ENCODE peak calls at places on chromosomes 1 and 21, in seven cellular contexts. G, W, D, Y, C, O and M are unnamed samples.

GRCh38 chr1:13699510-13699909 is 478 bp upstream of the PRDM2 start:
- DNase-seq in G (no peak), W (no peak), D (no peak), Y (no peak), C (peak; percentile 15), O (peak; percentile 5), M (no peak)

GRCh38 chr1:88001460-88001859 is 672.8 kb downstream of the LMO4 start:
- DNase-seq in G (no peak), W (peak; percentile 24), D (peak; percentile 58), Y (no peak), C (peak; percentile 9), O (no peak), M (no peak)

GRCh38 chr1:59427155-59427554 is 130.3 kb downstream of the FGGY start:
- DNase-seq in G (no peak), W (no peak), D (peak; percentile 96), Y (no peak), C (no peak), O (peak; percentile 42), M (peak; percentile 80)

GRCh38 chr1:211703812-211704566 is 28.6 kb upstream of the NEK2 start:
- DNase-seq in G (no peak), W (no peak), D (no peak), Y (no peak), C (no peak), O (no peak), M (no peak)

GRCh38 chr1:94463765-94464330 is 45.7 kb downstream of the ABCD3 start:
- DNase-seq in G (no peak), W (peak; percentile 74), D (peak; percentile 67), Y (no peak), C (peak; percentile 74), O (peak; percentile 53), M (no peak)

GRCh38 chr1:107548276-107548675 is 407.4 kb downstream of the NTNG1 start:
- DNase-seq in G (no peak), W (no peak), D (no peak), Y (no peak), C (no peak), O (no peak), M (no peak)

GRCh38 chr21:14712121-14712520 is 166.0 kb upstream of the SAMSN1 start:
- DNase-seq in G (no peak), W (peak; percentile 78), D (no peak), Y (no peak), C (peak; percentile 18), O (no peak), M (no peak)

GRCh38 chr1:78177708-78178270 is 132.0 kb downstream of the GIPC2 start:
- DNase-seq in G (no peak), W (no peak), D (no peak), Y (no peak), C (no peak), O (no peak), M (no peak)

GRCh38 chr1:167482184-167482583 is 36.1 kb downstream of the CD247 start:
- DNase-seq in G (peak; percentile 31), W (no peak), D (no peak), Y (peak; percentile 36), C (no peak), O (peak; percentile 65), M (no peak)

GRCh38 chr1:207824691-207825090 is 72.8 kb downstream of the CD46 start:
- DNase-seq in G (no peak), W (no peak), D (no peak), Y (peak; percentile 53), C (peak; percentile 68), O (no peak), M (peak; percentile 76)

GRCh38 chr1:207823880-207824566 is 72.2 kb downstream of the CD46 start:
- DNase-seq in G (peak; percentile 76), W (peak; percentile 83), D (peak; percentile 97), Y (peak; percentile 88), C (peak; percentile 98), O (peak; percentile 13), M (peak; percentile 93)

GRCh38 chr1:207822602-207823451 is 71.0 kb downstream of the CD46 start:
- DNase-seq in G (peak; percentile 77), W (peak; percentile 30), D (peak; percentile 93), Y (peak; percentile 86), C (no peak), O (no peak), M (peak; percentile 84)

GRCh38 chr1:207822124-207822601 is 70.3 kb downstream of the CD46 start:
- DNase-seq in G (no peak), W (no peak), D (no peak), Y (peak; percentile 48), C (no peak), O (no peak), M (no peak)

GRCh38 chr1:207823531-207823879 is 71.7 kb downstream of the CD46 start:
- DNase-seq in G (no peak), W (no peak), D (no peak), Y (no peak), C (no peak), O (no peak), M (no peak)
- H3K4me1 ChIP-seq in G (peaks cover 80% of the 10 kb centered on the region), W (peaks cover 51% of the 10 kb centered on the region), D (peaks cover 45% of the 10 kb centered on the region), Y (peaks cover 80% of the 10 kb centered on the region), C (peaks cover 11% of the 10 kb centered on the region), O (no peaks in the 10 kb centered on the region), M (peaks cover 69% of the 10 kb centered on the region)

GRCh38 chr21:46581780-46582307 is 23.0 kb downstream of the S100B start:
- DNase-seq in G (no peak), W (no peak), D (no peak), Y (no peak), C (no peak), O (no peak), M (no peak)
- H3K9me3 ChIP-seq in G (peaks cover 29% of the 10 kb centered on the region), W (no peaks in the 10 kb centered on the region), D (no peaks in the 10 kb centered on the region), Y (no peaks in the 10 kb centered on the region), C (no peaks in the 10 kb centered on the region), O (peaks cover 8% of the 10 kb centered on the region), M (peaks cover 25% of the 10 kb centered on the region)

GRCh38 chr21:45581322-45581712 is 39.1 kb upstream of the SLC19A1 start:
- DNase-seq in G (no peak), W (no peak), D (no peak), Y (peak; percentile 56), C (no peak), O (no peak), M (no peak)
- H3K27ac ChIP-seq in G (no peak overlapping the region), W (no peak overlapping the region), D (no peak overlapping the region), Y (no peak overlapping the region), C (no peak overlapping the region), O (no peak overlapping the region), M (no peak overlapping the region)

GRCh38 chr1:65176571-65176970 is 28.6 kb downstream of the AK4 start:
- DNase-seq in G (no peak), W (no peak), D (peak; percentile 62), Y (no peak), C (no peak), O (no peak), M (no peak)

GRCh38 chr1:65176071-65176470 is 28.1 kb downstream of the AK4 start:
- DNase-seq in G (no peak), W (no peak), D (no peak), Y (no peak), C (no peak), O (no peak), M (no peak)

GRCh38 chr1:65178235-65178634 is 30.2 kb downstream of the AK4 start:
- DNase-seq in G (no peak), W (no peak), D (no peak), Y (no peak), C (no peak), O (no peak), M (no peak)

GRCh38 chr1:65179148-65179547 is 31.1 kb downstream of the AK4 start:
- DNase-seq in G (no peak), W (no peak), D (no peak), Y (no peak), C (peak; percentile 46), O (no peak), M (no peak)

GRCh38 chr1:65177457-65177856 is 29.5 kb downstream of the AK4 start:
- DNase-seq in G (no peak), W (no peak), D (peak; percentile 97), Y (no peak), C (peak; percentile 61), O (no peak), M (no peak)
- H3K4me1 ChIP-seq in G (no peaks in the 10 kb centered on the region), W (no peaks in the 10 kb centered on the region), D (peaks cover 68% of the 10 kb centered on the region), Y (peaks cover 9% of the 10 kb centered on the region), C (peaks cover 6% of the 10 kb centered on the region), O (no peaks in the 10 kb centered on the region), M (peaks cover 24% of the 10 kb centered on the region)

DNA sequence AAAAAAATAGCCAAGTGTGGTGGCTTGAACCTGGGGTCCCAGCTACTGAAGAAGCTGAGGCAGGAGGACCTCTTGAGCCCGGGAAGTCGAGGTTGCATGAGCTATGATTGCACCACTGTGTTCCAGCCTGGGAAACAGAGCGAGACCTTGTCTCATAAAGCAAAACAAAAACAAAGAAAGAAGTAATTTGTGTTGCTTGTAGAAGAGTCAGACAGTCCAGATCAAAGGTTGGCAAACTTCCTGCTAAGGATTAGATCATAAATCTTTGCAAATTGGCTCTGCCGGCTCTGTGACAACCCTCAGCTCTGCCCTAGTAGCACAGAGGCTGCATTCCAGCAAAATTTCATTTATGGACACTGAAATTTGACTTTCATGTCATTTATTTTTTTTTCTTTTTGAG is 19.0 kb upstream of the MFN2 start:
- DNase-seq in G (no peak), W (peak; percentile 47), D (no peak), Y (no peak), C (no peak), O (no peak), M (no peak)
- H3K9me3 ChIP-seq in G (no peaks in the 10 kb centered on the region), W (no peaks in the 10 kb centered on the region), D (no peaks in the 10 kb centered on the region), Y (no peaks in the 10 kb centered on the region), C (no peaks in the 10 kb centered on the region), O (no peaks in the 10 kb centered on the region), M (no peaks in the 10 kb centered on the region)

DNA sequence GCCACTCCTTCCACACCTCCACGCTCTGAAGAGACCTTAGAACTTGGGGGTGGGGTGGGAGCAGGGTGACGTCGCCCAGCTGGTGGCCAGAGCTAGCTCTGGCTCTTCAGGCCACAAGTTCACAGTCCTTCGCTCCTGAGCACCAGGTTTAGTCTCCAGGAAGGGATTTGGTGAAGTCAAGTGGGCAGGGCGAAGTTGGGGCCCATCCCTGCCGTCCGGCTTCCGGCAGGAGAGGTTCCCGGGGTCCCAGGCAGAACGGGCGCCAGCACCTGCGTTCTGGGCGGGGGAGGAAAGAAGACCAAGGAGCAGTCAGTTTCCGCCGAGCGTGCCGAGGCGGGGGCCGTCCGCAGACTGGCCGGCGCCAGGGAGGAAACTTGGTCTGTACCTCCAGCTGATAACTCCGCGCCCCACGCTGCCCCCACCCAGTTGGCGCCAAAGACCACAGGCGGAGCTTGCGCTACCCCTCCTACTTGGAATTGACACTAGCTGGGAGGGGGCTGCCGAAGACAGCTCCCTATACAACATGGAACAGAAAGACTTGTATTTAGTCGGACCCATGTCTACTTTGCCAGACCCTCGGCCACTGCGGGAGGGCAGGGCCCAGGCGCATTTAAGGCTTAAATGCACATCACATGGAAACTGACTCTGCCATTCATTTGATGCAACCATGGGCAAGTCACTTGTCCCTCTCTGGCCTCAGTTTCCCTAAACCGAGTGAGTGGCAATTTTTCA is 995 bp downstream of the ID3 start:
- DNase-seq in G (peak; percentile 20), W (peak; percentile 82), D (peak; percentile 66), Y (peak; percentile 87), C (peak; percentile 76), O (peak; percentile 54), M (peak; percentile 66)
- H3K27ac ChIP-seq in G (peak overlapping the region; percentile 88), W (peak overlapping the region; percentile 99), D (peak overlapping the region; percentile 96), Y (peak overlapping the region; percentile 94), C (peak overlapping the region; percentile 100), O (peak overlapping the region; percentile 52), M (peak overlapping the region; percentile 79)